ENCODE peak calls at places on chromosomes 1 and 21, in eight cellular contexts. Y is head of caudate nucleus; B is activated naive CD4-positive, alpha-beta T cell; M is A549; D is COR-L47; J is left colon; N is activated CD4-positive, alpha-beta T cell treated with anti-CD3 and anti-CD28 coated beads, Interleukin-2, amount 10 ng/mL, durations not matched to agents 24 days and 14 days; R is body of pancreas. H is an unnamed sample.

GRCh38 chr1:172359531-172359991 is 60.9 kb upstream of the C1orf105 start:
- DNase-seq in B (no peak), J (no peak), D (peak), Y (no peak), R (peak), M (no peak), N (no peak), H (peak)

GRCh38 chr21:42351626-42352432 is 1.0 kb upstream of the TFF2 start:
- DNase-seq in J (no peak), M (no peak), Y (no peak), B (no peak), D (no peak), R (no peak), N (no peak), H (no peak)

GRCh38 chr1:175000697-175001187 is 995 bp downstream of the CACYBP start:
- DNase-seq in Y (no peak), M (no peak), J (no peak), N (no peak), D (no peak), B (no peak), R (no peak), H (no peak)

GRCh38 chr1:31595836-31596736 is 19.8 kb downstream of the TINAGL1 start:
- DNase-seq in N (no peak), R (no peak), D (no peak), B (no peak), M (no peak), Y (no peak), J (no peak), H (no peak)

GRCh38 chr1:37410080-37410479 is 64.3 kb upstream of the ZC3H12A start:
- DNase-seq in M (no peak), N (no peak), R (no peak), B (no peak), Y (peak), J (no peak), D (no peak), H (no peak)

GRCh38 chr1:3491291-3492246 is 37.1 kb downstream of the ARHGEF16 start:
- DNase-seq in B (peak), Y (peak), J (peak), N (peak), R (peak), M (peak), D (peak), H (peak)

GRCh38 chr1:201605385-201605747 is 66.4 kb downstream of the NAV1 start:
- DNase-seq in N (no peak), M (no peak), Y (no peak), B (no peak), D (no peak), R (no peak), J (no peak), H (no peak)

GRCh38 chr21:32764186-32764585 is 7.4 kb downstream of the PAXBP1 start:
- DNase-seq in N (no peak), D (no peak), Y (no peak), J (no peak), R (no peak), M (no peak), B (no peak), H (no peak)

GRCh38 chr1:46013566-46013965 is 118.9 kb downstream of the PIK3R3 start:
- DNase-seq in J (no peak), R (no peak), Y (no peak), D (no peak), M (no peak), B (no peak), N (no peak), H (no peak)

GRCh38 chr1:14228677-14229076 is 369.8 kb upstream of the KAZN start:
- DNase-seq in Y (no peak), B (no peak), D (no peak), N (no peak), R (no peak), M (no peak), J (no peak), H (no peak)

GRCh38 chr1:8133657-8134430 is 107.7 kb upstream of the ERRFI1 start:
- DNase-seq in J (peak), M (no peak), R (peak), D (no peak), Y (no peak), N (no peak), B (no peak), H (no peak)

GRCh38 chr1:46002751-46003150 is 129.7 kb downstream of the PIK3R3 start:
- DNase-seq in J (no peak), D (no peak), Y (no peak), R (no peak), B (no peak), N (no peak), M (no peak), H (no peak)

GRCh38 chr1:18234790-18235242 is 127.2 kb downstream of the IGSF21 start:
- DNase-seq in M (peak), D (no peak), R (peak), Y (peak), N (peak), B (no peak), J (peak), H (peak)

GRCh38 chr21:39654951-39655350 is 42.2 kb downstream of the B3GALT5 start:
- DNase-seq in D (no peak), M (no peak), J (no peak), B (no peak), N (no peak), R (no peak), Y (no peak), H (no peak)

H was measured in NCI-H1092 treated with DMSO at 0.1 percent for 48 hours.